ENCODE peak calls at places on chromosomes 7 and 10, in six cellular contexts. O, A, P, X, Q and N are unnamed samples.
A peak's percentile ranks its signal among the peaks of the same experiment; 100 is the strongest.

GRCh38 chr7:133230591-133231194 is 22.2 kb upstream of the EXOC4 start:
- DNase-seq in O (peak; percentile 56), A (peak; percentile 69), P (peak; percentile 27), Q (peak; percentile 15), X (peak; percentile 61), N (peak; percentile 51)

GRCh38 chr7:69739906-69740545 is 141.8 kb downstream of the AUTS2 start:
- DNase-seq in O (peak; percentile 35), P (peak; percentile 51), A (no peak), Q (no peak), X (no peak), N (peak; percentile 46)

GRCh38 chr10:6603142-6604125 is 23.4 kb upstream of the PRKCQ start:
- DNase-seq in O (no peak), X (no peak), A (no peak), Q (no peak), P (no peak), N (no peak)

GRCh38 chr10:35641430-35642015 is 573 bp downstream of the FZD8 start:
- DNase-seq in O (peak; percentile 48), A (no peak), Q (peak; percentile 33), P (peak; percentile 69), X (no peak), N (peak; percentile 49)

GRCh38 chr7:41103331-41103730 is 599.6 kb downstream of the INHBA start:
- DNase-seq in A (no peak), P (peak; percentile 20), X (no peak), O (no peak), Q (no peak), N (no peak)

GRCh38 chr10:113666682-113667252 is 2.9 kb upstream of the NRAP start:
- DNase-seq in P (peak; percentile 57), A (no peak), X (no peak), O (no peak), Q (no peak), N (no peak)

GRCh38 chr7:25707733-25708132 is 444.3 kb upstream of the NFE2L3 start:
- DNase-seq in O (no peak), Q (no peak), X (no peak), A (no peak), P (no peak), N (no peak)

GRCh38 chr10:102120987-102121738 is 995 bp upstream of the LDB1 start:
- DNase-seq in Q (no peak), X (no peak), O (no peak), P (no peak), A (no peak), N (peak; percentile 79)

GRCh38 chr7:2844153-2845077 is at the start of gene GNA12:
- DNase-seq in Q (peak; percentile 98), P (peak; percentile 99), X (peak; percentile 100), O (peak; percentile 99), A (peak; percentile 99), N (peak; percentile 98)

GRCh38 chr10:87640043-87640442 is 19.6 kb upstream of the PAPSS2 start:
- DNase-seq in Q (no peak), O (no peak), X (no peak), A (no peak), P (no peak), N (no peak)

GRCh38 chr10:74293686-74294365 is 142.8 kb downstream of the ADK start:
- DNase-seq in X (peak; percentile 66), A (peak; percentile 81), O (no peak), P (no peak), Q (no peak), N (no peak)

GRCh38 chr7:43491984-43492383 is 90.9 kb upstream of the STK17A start:
- DNase-seq in P (no peak), O (no peak), X (no peak), Q (no peak), A (peak; percentile 86), N (no peak)

DNA sequence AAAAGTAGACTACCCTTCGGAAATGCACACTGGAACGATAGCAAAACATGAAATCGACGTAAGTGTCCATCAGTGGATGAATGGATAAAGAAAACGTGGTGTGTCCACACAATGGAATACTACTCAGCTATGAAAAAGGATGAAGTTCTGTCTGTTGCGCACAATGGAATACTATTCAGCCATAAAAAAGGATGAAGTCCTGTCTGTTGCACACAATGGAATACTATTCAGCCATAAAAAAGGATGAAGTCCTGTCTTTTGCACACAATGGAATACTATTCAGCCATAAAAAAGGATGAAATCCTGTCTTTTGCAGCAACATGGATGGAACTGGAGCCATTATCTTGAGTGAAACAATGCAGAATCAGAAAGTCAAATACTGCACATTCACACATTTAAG is 591.8 kb downstream of the PTPRN2 start:
- DNase-seq in X (no peak), A (no peak), Q (no peak), O (no peak), P (no peak), N (no peak)
- TF ChIP-seq CTCF in X (no peak), A (no peak), Q (no peak), O (no peak), P (no peak), N (no peak)

GRCh38 chr7:126803060-126803665 is 449.6 kb downstream of the GRM8 start:
- DNase-seq in X (peak; percentile 73), O (peak; percentile 65), P (peak; percentile 82), A (peak; percentile 74), Q (peak; percentile 10), N (peak; percentile 38)
- TF ChIP-seq CTCF in X (peak; percentile 49), O (peak; percentile 87), P (peak; percentile 44), A (peak; percentile 78), Q (peak; percentile 74), N (peak; percentile 89)

DNA sequence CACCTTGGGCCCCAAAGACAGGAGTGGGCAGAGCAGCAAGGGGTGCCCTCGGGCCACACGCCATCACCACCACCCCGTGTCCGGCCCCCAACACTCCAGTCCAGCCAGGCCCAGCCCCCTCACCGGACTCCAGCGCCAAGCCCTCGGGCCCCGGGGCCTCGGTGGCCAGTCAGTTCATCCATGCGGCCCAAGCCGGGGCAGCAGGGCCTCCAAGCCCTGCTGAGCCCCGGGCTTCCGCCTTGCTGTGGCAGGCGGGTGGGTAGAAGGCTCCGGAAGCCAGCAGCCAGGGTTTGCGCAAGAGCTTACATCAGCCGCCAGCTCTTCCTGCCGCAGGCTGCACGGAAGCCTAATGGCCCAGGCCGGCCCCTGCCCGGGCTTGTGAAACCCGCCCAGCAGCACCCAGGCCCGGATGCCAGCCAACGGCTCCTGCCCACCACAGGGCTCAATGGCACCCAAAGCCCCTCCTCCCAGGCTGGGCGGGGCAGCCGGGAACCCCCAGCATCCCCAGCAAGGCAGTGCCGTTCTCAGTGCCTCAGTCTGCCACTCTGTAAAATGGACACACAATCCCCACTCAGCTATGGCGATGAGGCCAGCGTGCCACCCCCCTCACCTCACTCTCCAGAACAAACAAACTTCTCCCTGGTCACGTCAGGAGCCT is 26.5 kb downstream of the TNRC18 start:
- DNase-seq in P (peak; percentile 95), O (peak; percentile 96), Q (no peak), A (peak; percentile 97), X (peak; percentile 99), N (no peak)
- TF ChIP-seq CTCF in P (no peak), O (no peak), Q (no peak), A (no peak), X (no peak), N (no peak)

GRCh38 chr10:27723436-27723835 is 22.2 kb downstream of the MKX start:
- DNase-seq in X (no peak), Q (no peak), P (no peak), O (no peak), A (no peak), N (no peak)

GRCh38 chr10:27720529-27720928 is 25.1 kb downstream of the MKX start:
- DNase-seq in P (no peak), O (no peak), X (no peak), A (no peak), Q (no peak), N (no peak)

GRCh38 chr10:27730041-27730440 is 15.6 kb downstream of the MKX start:
- DNase-seq in O (no peak), X (no peak), A (no peak), P (no peak), Q (no peak), N (no peak)

GRCh38 chr10:27719052-27719451 is 26.6 kb downstream of the MKX start:
- DNase-seq in P (no peak), A (no peak), X (no peak), Q (no peak), O (no peak), N (no peak)

GRCh38 chr10:27724287-27724686 is 21.3 kb downstream of the MKX start:
- DNase-seq in X (no peak), P (no peak), Q (no peak), O (no peak), A (peak; percentile 24), N (no peak)
- TF ChIP-seq CTCF in X (no peak), P (no peak), Q (peak; percentile 37), O (peak; percentile 60), A (peak; percentile 15), N (no peak)

GRCh38 chr7:103369430-103369829 is 22.0 kb downstream of the PSMC2 start:
- DNase-seq in P (no peak), O (no peak), Q (no peak), A (no peak), X (no peak), N (no peak)
- TF ChIP-seq CTCF in P (no peak), O (no peak), Q (no peak), A (no peak), X (no peak), N (no peak)